ENCODE peak calls at places on chromosomes 16 and 17, in ten cellular contexts. L is left lobe of liver, C is kidney glomerular epithelial cell, M is dermis blood vessel endothelial cell, H is NCI-H774, O is HFFc6, V is AG09309, I is coronary artery, B is AG04449, A is NCI-H510A treated with DMSO at 0.1 percent for 48 hours. K is an unnamed sample.

GRCh38 chr17:73942668-73943415 is 260.6 kb upstream of the RPL38 start:
- DNase-seq in V (no peak), C (no peak), H (no peak), A (no peak), L (no peak), M (no peak), B (no peak), I (no peak), O (no peak), K (no peak)

GRCh38 chr17:628089-628488 is 86.5 kb downstream of the VPS53 start:
- DNase-seq in V (no peak), O (no peak), L (no peak), A (no peak), H (no peak), I (no peak), B (no peak), C (no peak), M (no peak), K (no peak)

GRCh38 chr17:44106801-44107200 is 16.6 kb downstream of the HDAC5 start:
- DNase-seq in C (no peak), I (no peak), L (no peak), V (no peak), B (no peak), H (no peak), M (no peak), O (no peak), A (no peak), K (no peak)

GRCh38 chr16:89344846-89345577 is 127.5 kb downstream of the ZNF778 start:
- DNase-seq in M (no peak), V (no peak), B (no peak), O (no peak), H (no peak), A (no peak), I (no peak), L (no peak), C (no peak), K (no peak)

GRCh38 chr17:21376585-21376834 is 353 bp downstream of the KCNJ12 start:
- DNase-seq in H (no peak), C (no peak), M (no peak), L (no peak), B (no peak), A (no peak), I (no peak), V (no peak), O (no peak), K (no peak)

GRCh38 chr17:78276098-78276497 is 44.7 kb downstream of the TMEM235 start:
- DNase-seq in V (no peak), M (no peak), I (no peak), H (no peak), A (no peak), B (no peak), L (no peak), C (no peak), O (no peak), K (no peak)

GRCh38 chr16:67953641-67954375 is 9.9 kb upstream of the LCAT start:
- DNase-seq in B (no peak), L (peak), M (no peak), I (no peak), C (no peak), O (no peak), V (no peak), H (no peak), A (no peak), K (no peak)

GRCh38 chr16:85335584-85336492 is 223.6 kb upstream of the CIBAR2 start:
- DNase-seq in B (no peak), H (no peak), M (peak), A (no peak), O (no peak), I (no peak), C (no peak), L (no peak), V (no peak), K (no peak)

GRCh38 chr16:66842765-66843164 is 1.4 kb upstream of the CA7 start:
- DNase-seq in A (no peak), H (no peak), M (no peak), C (no peak), I (no peak), L (no peak), V (no peak), B (no peak), O (no peak), K (no peak)

GRCh38 chr16:48082516-48082915 is 73.3 kb downstream of the ABCC12 start:
- DNase-seq in O (peak), A (no peak), M (no peak), L (no peak), H (no peak), I (no peak), B (no peak), C (no peak), V (peak), K (no peak)

GRCh38 chr17:2049333-2050245 is 5.3 kb upstream of the HIC1 start:
- DNase-seq in M (peak), O (peak), H (peak), A (peak), L (peak), C (peak), B (no peak), V (no peak), I (peak), K (peak)

GRCh38 chr17:56031636-56032035 is 121.6 kb upstream of the ANKFN1 start:
- DNase-seq in O (no peak), I (no peak), M (no peak), L (no peak), C (no peak), A (no peak), B (no peak), V (no peak), H (no peak), K (no peak)

GRCh38 chr17:16486373-16487250 is 5.4 kb downstream of the LRRC75A start:
- DNase-seq in L (peak), B (no peak), V (peak), C (peak), M (peak), A (peak), O (peak), H (peak), I (no peak), K (peak)

GRCh38 chr16:84878770-84879169 is 59.0 kb downstream of the CRISPLD2 start:
- DNase-seq in A (no peak), C (no peak), L (no peak), O (no peak), I (no peak), V (no peak), B (no peak), M (no peak), H (no peak), K (no peak)

GRCh38 chr16:68778551-68779231 is 41.6 kb downstream of the CDH1 start:
- DNase-seq in I (no peak), O (no peak), M (no peak), A (peak), H (peak), L (peak), B (no peak), C (peak), V (no peak), K (no peak)

GRCh38 chr16:50517450-50518252 is 30.5 kb upstream of the NKD1 start:
- DNase-seq in C (no peak), V (no peak), A (no peak), H (no peak), I (peak), O (no peak), B (no peak), M (no peak), L (peak), K (no peak)

GRCh38 chr17:66190738-66191606 is 961 bp downstream of the CEP112 start:
- DNase-seq in B (no peak), M (peak), V (no peak), L (no peak), A (no peak), C (peak), I (no peak), H (no peak), O (peak), K (no peak)

GRCh38 chr16:82287948-82288347 is 117.9 kb upstream of the MPHOSPH6 start:
- DNase-seq in C (no peak), A (no peak), I (no peak), B (no peak), M (no peak), O (no peak), H (no peak), L (no peak), V (no peak), K (no peak)

GRCh38 chr17:77693776-77694175 is 264.7 kb upstream of the TNRC6C start:
- DNase-seq in O (no peak), I (peak), L (peak), B (no peak), C (no peak), V (no peak), M (no peak), H (no peak), A (no peak), K (no peak)

GRCh38 chr16:85503642-85504224 is 109.4 kb upstream of the GSE1 start:
- DNase-seq in L (no peak), A (no peak), O (no peak), H (no peak), C (no peak), B (no peak), V (no peak), M (no peak), I (no peak), K (no peak)